ENCODE peak calls at places on chromosomes 7 and 10, in four cellular contexts. D is uterus, N is cardiac muscle cell, W is tibial artery. T is an unnamed sample. For H3K36me3 and H3K27me3, the result is how much of the 10 kb centered on the place peaks cover.

GRCh38 chr7:107836237-107837144 is 33.5 kb upstream of the SLC26A3 start:
- DNase-seq in N (peak), W (no peak), D (no peak), T (no peak)

GRCh38 chr10:111748184-111748583 is 435.4 kb downstream of the GPAM start:
- DNase-seq in W (no peak), N (no peak), D (no peak), T (no peak)

GRCh38 chr7:73721237-73721848 is 1.9 kb upstream of the STX1A start:
- DNase-seq in N (no peak), D (no peak), W (peak), T (no peak)

GRCh38 chr10:11563936-11564335 is 47.5 kb downstream of the USP6NL start:
- DNase-seq in D (no peak), N (no peak), W (no peak), T (no peak)

GRCh38 chr10:76736392-76736791 is 901.2 kb downstream of the KCNMA1 start:
- DNase-seq in N (no peak), W (no peak), D (no peak), T (no peak)

GRCh38 chr10:12214763-12215218 is 18.8 kb downstream of the CDC123 start:
- DNase-seq in D (no peak), W (no peak), N (peak), T (no peak)

GRCh38 chr7:38311329-38311937 is 38.0 kb upstream of the TARP start:
- DNase-seq in W (no peak), N (peak), D (no peak), T (no peak)

GRCh38 chr10:96470108-96470743 is 43.5 kb downstream of the TLL2 start:
- DNase-seq in W (no peak), D (no peak), N (peak), T (no peak)

GRCh38 chr7:130917669-130918128 is 183.7 kb upstream of the KLF14 start:
- DNase-seq in D (no peak), N (no peak), W (no peak), T (no peak)

GRCh38 chr10:77159538-77160110 is 478.0 kb downstream of the KCNMA1 start:
- DNase-seq in D (no peak), N (peak), W (no peak), T (no peak)

GRCh38 chr10:125599194-125599593 is 83.8 kb downstream of the TEX36 start:
- DNase-seq in N (no peak), D (no peak), W (no peak), T (peak)

GRCh38 chr10:102334106-102334505 is 61.4 kb upstream of the NFKB2 start:
- DNase-seq in W (no peak), D (no peak), N (peak), T (no peak)

GRCh38 chr10:106053031-106053430 is 1111.5 kb downstream of the SORCS1 start:
- DNase-seq in N (no peak), D (no peak), W (no peak), T (no peak)

GRCh38 chr10:86813101-86813500 is 56.7 kb downstream of the BMPR1A start:
- DNase-seq in N (peak), D (no peak), W (no peak), T (no peak)

GRCh38 chr7:106196460-106197021 is 84.4 kb upstream of the SYPL1 start:
- DNase-seq in W (no peak), N (no peak), D (no peak), T (no peak)

GRCh38 chr10:114233432-114233831 is 5.6 kb upstream of the VWA2 start:
- DNase-seq in N (no peak), W (no peak), D (no peak), T (no peak)

GRCh38 chr10:72328045-72328828 is 26.5 kb downstream of the DNAJB12 start:
- DNase-seq in D (peak), W (peak), N (peak), T (peak)

GRCh38 chr10:19629559-19629958 is 186.7 kb upstream of the PLXDC2 start:
- DNase-seq in W (peak), D (peak), N (peak), T (peak)

GRCh38 chr7:128017880-128018845 is 13.1 kb downstream of the LRRC4 start:
- DNase-seq in W (no peak), D (no peak), N (no peak), T (no peak)

GRCh38 chr7:75732764-75733630 is 5.7 kb downstream of the HIP1 start:
- DNase-seq in N (peak), D (peak), W (peak), T (no peak)

GRCh38 chr7:54705436-54705835 is 53.6 kb downstream of the SEC61G start:
- DNase-seq in N (peak), D (no peak), W (no peak), T (no peak)

GRCh38 chr10:130027716-130028464 is 63.8 kb upstream of the EBF3 start:
- DNase-seq in N (peak), W (peak), D (no peak), T (no peak)
- H3K27ac ChIP-seq in N (no peak), W (no peak), D (no peak), T (no peak)

GRCh38 chr7:22823142-22823497 is 471 bp upstream of the TOMM7 start:
- DNase-seq in W (no peak), N (no peak), D (no peak), T (no peak)

GRCh38 chr7:22827563-22827962 is 4.9 kb upstream of the TOMM7 start:
- DNase-seq in D (no peak), W (no peak), N (no peak), T (no peak)

GRCh38 chr7:22822486-22823141 is at the start of gene TOMM7:
- DNase-seq in N (peak), W (peak), D (peak), T (peak)

GRCh38 chr7:22826593-22826992 is 3.9 kb upstream of the TOMM7 start:
- DNase-seq in D (no peak), W (no peak), N (no peak), T (no peak)

DNA sequence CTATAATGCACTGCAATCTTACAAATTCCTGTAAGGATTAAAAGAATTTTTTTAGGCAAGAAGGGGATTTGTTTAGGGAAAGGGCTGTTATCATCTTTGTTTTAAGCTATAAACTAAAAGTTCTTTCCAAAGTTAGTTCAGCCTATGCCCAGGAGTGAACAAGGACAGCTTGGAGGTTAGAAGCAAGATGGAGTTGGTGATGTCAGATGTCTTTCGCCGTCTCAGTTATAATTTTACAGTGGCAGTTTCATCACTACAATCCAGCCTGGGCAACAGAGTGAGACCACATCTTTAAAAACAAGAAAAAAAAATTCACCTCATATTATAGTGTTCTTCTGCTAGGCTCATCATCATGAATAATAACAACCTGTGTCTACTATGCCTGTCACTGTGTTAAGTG is 2.1 kb upstream of the TOMM7 start:
- DNase-seq in N (no peak), W (no peak), D (no peak), T (no peak)
- H3K36me3 ChIP-seq in N (under half), W (under half), D (under half), T (under half)

GRCh38 chr7:96989859-96990317 is 15.5 kb upstream of the DLX6 start:
- DNase-seq in N (no peak), W (no peak), D (no peak), T (no peak)
- H3K27me3 ChIP-seq in N (half or more), W (under half), D (under half), T (under half)

DNA sequence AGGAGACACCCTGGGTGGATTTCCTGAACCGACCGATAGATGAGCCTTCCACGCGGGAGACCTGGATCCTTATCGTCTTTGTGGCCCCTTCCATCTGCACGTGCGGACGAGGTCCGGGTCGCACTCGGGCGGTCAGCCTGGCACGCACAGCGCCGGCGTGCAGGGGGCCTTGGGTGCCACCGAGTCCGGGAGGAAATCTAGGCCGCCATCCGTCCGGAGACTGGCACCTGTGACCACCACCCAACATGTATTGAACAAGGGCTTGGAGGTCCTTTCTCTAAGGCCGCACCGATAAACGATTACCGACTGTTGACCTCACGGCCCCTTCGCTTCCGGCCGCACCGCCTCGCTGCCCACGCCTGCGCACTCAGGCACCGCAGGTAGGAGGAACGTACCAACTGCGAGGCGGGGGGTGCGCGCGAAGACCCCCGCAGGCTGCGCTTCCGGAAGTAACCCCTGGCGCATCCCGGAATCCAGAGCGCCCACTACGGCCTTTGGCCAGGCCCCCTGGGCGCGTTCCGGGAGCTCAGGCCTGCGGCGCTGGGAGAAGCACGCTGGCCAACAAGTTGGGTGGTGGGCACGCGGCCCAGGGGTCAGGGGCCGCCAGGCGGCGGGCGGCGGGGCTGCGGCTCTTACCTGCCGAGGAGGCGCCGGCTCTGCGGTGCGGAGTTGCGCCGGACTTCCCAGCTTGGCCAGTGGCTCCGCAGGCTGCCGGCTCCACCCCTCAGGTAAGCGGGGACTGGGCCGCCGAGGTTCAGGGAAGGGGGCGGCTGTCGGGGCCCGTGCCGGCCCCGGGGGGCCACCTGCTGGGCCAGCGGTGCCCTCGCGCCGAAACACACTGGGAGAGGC is at the start of the genes ACTR3C and LRRC61:
- DNase-seq in N (peak), W (no peak), D (peak), T (no peak)
- H3K27ac ChIP-seq in N (no peak), W (peak), D (peak), T (peak)

GRCh38 chr7:87866089-87866488 is 10.1 kb downstream of the SLC25A40 start:
- DNase-seq in D (no peak), W (no peak), N (no peak), T (no peak)
- H3K36me3 ChIP-seq in D (under half), W (under half), N (under half), T (under half)